ENCODE peak calls at places on chromosomes 4 and X, in five cellular contexts. One of them, this sample, is unnamed.

GRCh38 chrX:136121788-136122187 is 25.5 kb upstream of the FHL1 start:
- DNase-seq in nephron progenitor cell: no peak
- DNase-seq in ecto neural progenitor cell: no peak
- DNase-seq in iPS-NIHi11: no peak
- DNase-seq in amygdala: no peak
- DNase-seq in this sample: no peak

GRCh38 chr4:110840221-110840654 is 217.4 kb upstream of the PITX2 start:
- DNase-seq in nephron progenitor cell: no peak
- DNase-seq in ecto neural progenitor cell: no peak
- DNase-seq in iPS-NIHi11: no peak
- DNase-seq in amygdala: no peak
- DNase-seq in this sample: no peak

GRCh38 chr4:89788243-89789072 is 48.5 kb downstream of the SNCA start:
- DNase-seq in nephron progenitor cell: peak; percentile 5
- DNase-seq in ecto neural progenitor cell: no peak
- DNase-seq in iPS-NIHi11: no peak
- DNase-seq in amygdala: no peak
- DNase-seq in this sample: no peak

GRCh38 chr4:87982446-87982845 is 6.9 kb downstream of the SPP1 start:
- DNase-seq in nephron progenitor cell: no peak
- DNase-seq in ecto neural progenitor cell: no peak
- DNase-seq in iPS-NIHi11: no peak
- DNase-seq in amygdala: no peak
- DNase-seq in this sample: no peak

GRCh38 chr4:3295837-3296624 is 3.2 kb downstream of the RGS12 start:
- DNase-seq in nephron progenitor cell: no peak
- DNase-seq in ecto neural progenitor cell: peak; percentile 19
- DNase-seq in iPS-NIHi11: no peak
- DNase-seq in amygdala: no peak
- DNase-seq in this sample: no peak

GRCh38 chrX:2901367-2902036 is 27.6 kb downstream of the ARSD start:
- DNase-seq in nephron progenitor cell: no peak
- DNase-seq in ecto neural progenitor cell: no peak
- DNase-seq in iPS-NIHi11: no peak
- DNase-seq in amygdala: no peak
- DNase-seq in this sample: no peak

GRCh38 chrX:135295238-135295943 is 13.9 kb upstream of the ETDC start:
- DNase-seq in nephron progenitor cell: peak; percentile 63
- DNase-seq in ecto neural progenitor cell: peak; percentile 67
- DNase-seq in iPS-NIHi11: peak; percentile 43
- DNase-seq in amygdala: peak; percentile 7
- DNase-seq in this sample: peak; percentile 48

GRCh38 chr4:74379912-74380311 is 15.0 kb downstream of the EREG start:
- DNase-seq in nephron progenitor cell: no peak
- DNase-seq in ecto neural progenitor cell: no peak
- DNase-seq in iPS-NIHi11: no peak
- DNase-seq in amygdala: no peak
- DNase-seq in this sample: no peak